ENCODE peak calls at places on chromosomes 11 and 22, in four cellular contexts. U, J, H and W are unnamed samples. For H3K4me1 and H3K27me3, the result is how much of the 10 kb centered on the place peaks cover.

GRCh38 chr11:32088117-32088941 is 2.5 kb upstream of the RCN1 start:
- DNase-seq in U (peak), J (peak), H (peak), W (peak)

GRCh38 chr11:13955971-13956421 is 6.5 kb upstream of the SPON1 start:
- DNase-seq in U (peak), J (peak), H (peak), W (peak)

GRCh38 chr11:42239102-42239501 is 779.6 kb upstream of the LRRC4C start:
- DNase-seq in U (no peak), J (no peak), H (no peak), W (no peak)

GRCh38 chr11:68528630-68529029 is 68.1 kb downstream of the PPP6R3 start:
- DNase-seq in U (no peak), J (no peak), H (peak), W (no peak)

GRCh38 chr11:116328851-116329250 is 443.9 kb downstream of the BUD13 start:
- DNase-seq in U (no peak), J (no peak), H (no peak), W (no peak)

GRCh38 chr11:115745545-115746265 is 241.5 kb upstream of the CADM1 start:
- DNase-seq in U (no peak), J (no peak), H (no peak), W (peak)

GRCh38 chr22:40302149-40302548 is 44.2 kb upstream of the ADSL start:
- DNase-seq in U (no peak), J (no peak), H (no peak), W (no peak)

GRCh38 chr11:122756417-122756816 is 81.9 kb upstream of the CRTAM start:
- DNase-seq in U (no peak), J (no peak), H (no peak), W (peak)

GRCh38 chr22:43883719-43884415 is 7.9 kb downstream of the PNPLA5 start:
- DNase-seq in U (no peak), J (peak), H (no peak), W (no peak)

GRCh38 chr11:86459002-86459385 is 84.3 kb downstream of the CCDC81 start:
- DNase-seq in U (no peak), J (no peak), H (no peak), W (no peak)

DNA sequence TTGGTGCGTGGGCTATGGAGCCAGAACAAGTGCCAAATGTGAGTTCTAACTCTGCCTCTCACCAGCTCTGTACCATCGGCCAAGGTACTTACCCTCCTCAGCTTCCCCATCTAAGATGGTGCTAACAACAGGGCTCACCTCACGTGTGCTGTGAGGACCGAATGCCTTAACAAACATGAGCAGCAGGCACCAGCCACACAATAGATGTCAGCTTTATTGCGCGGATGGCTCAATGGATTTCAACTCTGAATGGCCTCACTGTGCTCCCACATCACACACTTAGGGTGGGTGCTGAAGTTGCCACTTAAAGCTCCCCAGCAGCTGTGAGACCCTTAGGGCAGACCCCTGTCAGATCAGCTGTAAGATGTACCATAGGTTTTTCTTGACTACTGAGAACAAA is 24.1 kb downstream of the RELT start:
- DNase-seq in U (no peak), J (no peak), H (no peak), W (no peak)
- H3K4me1 ChIP-seq in U (under half), J (under half), H (under half), W (under half)

GRCh38 chr11:1767399-1768140 is 3.8 kb upstream of the CTSD start:
- DNase-seq in U (peak), J (peak), H (no peak), W (peak)
- H3K27me3 ChIP-seq in U (under half), J (under half), H (under half), W (under half)

GRCh38 chr11:128776088-128776433 is 82.2 kb downstream of the FLI1 start:
- DNase-seq in U (no peak), J (no peak), H (no peak), W (no peak)
- H3K4me3 ChIP-seq in U (no peak), J (no peak), H (no peak), W (no peak)

GRCh38 chr11:103794262-103794661 is 242.2 kb upstream of the DDI1 start:
- DNase-seq in U (no peak), J (no peak), H (no peak), W (no peak)
- H3K4me1 ChIP-seq in U (under half), J (under half), H (under half), W (under half)

DNA sequence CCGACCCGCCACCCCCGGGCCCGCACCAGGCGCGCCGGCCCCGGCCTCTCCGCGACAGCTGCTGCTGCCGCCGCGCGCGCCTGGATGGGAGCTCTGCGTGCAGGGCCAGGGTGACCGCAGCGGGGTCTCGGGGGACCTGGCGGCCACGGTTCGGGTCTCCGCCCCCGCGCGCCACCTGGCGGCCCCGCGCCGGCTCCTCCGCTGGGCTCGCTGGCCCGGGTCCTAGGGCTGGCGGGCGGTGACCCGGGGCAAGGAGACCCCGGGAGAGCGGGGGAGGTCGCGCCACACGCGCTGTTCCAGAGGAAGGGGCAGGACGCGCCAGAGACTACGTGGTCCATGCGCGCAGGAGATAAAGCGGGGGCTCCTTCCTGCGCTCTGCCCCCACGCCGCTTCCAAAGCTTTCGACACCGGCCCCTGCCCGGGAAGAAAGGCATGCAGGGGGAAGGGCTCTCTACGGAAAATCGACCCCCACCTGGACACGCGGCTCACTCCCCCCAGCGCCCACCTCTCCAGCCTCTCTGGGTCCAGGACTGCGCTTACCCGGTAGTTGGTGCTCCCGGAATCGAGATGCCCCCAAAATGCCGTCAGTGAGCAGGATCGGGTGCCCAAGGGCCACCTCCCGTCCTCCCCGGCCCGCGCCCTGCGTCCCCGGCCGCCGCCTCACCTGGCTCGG is 480 bp downstream of the SHANK2 start:
- DNase-seq in U (no peak), J (no peak), H (peak), W (peak)
- H3K27me3 ChIP-seq in U (under half), J (under half), H (half or more), W (under half)

GRCh38 chr22:24495365-24495675 is 188 bp downstream of the UPB1 start:
- DNase-seq in U (no peak), J (no peak), H (no peak), W (no peak)

GRCh38 chr22:24492391-24492790 is 2.7 kb upstream of the UPB1 start:
- DNase-seq in U (no peak), J (no peak), H (no peak), W (no peak)

GRCh38 chr22:24496234-24496633 is 1.1 kb downstream of the UPB1 start:
- DNase-seq in U (no peak), J (no peak), H (no peak), W (no peak)

GRCh38 chr22:24494535-24495364 is at the start of gene UPB1:
- DNase-seq in U (no peak), J (no peak), H (no peak), W (no peak)

GRCh38 chr22:24494182-24494534 is 974 bp upstream of the UPB1 start:
- DNase-seq in U (no peak), J (no peak), H (no peak), W (no peak)
- H3K4me3 ChIP-seq in U (no peak), J (no peak), H (no peak), W (peak)

DNA sequence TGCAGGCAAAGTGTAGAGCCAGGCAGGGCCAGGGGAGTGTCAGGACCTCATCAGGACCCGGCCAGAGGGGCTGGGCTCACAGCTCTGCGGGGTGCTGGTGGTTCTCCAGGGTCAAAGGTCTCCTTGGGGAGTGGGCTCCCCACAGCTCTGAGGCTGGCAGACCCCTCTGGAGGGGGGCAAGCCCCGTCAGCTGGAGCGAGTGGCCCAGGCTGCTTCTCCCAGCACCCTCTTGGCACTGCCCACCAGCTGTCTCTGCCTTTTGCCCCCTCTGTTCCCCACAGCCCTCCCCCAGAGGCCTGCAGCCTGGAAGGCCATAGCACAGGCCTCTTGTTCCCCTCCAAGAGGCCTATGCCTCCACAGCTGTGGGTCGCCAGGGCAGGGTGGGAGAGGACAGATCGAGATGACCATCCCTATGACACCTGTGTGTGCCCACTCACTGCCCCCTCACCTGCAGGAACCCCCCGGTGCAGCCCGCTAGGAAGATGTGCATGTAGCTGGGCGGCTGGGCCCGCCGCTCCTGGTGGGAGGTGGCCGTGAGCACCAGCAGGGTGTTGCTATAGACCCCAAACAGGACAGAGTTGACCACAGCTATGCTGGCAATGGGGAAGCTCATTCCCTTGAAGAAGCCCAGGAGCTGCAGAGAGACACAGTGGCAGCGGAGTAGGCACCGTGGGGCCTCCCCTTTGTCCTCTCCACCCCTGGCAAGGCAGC is 3.4 kb downstream of the SLC25A45 start:
- DNase-seq in U (no peak), J (no peak), H (no peak), W (no peak)
- H3K4me1 ChIP-seq in U (under half), J (under half), H (under half), W (under half)

GRCh38 chr22:29478326-29479276 is 1.4 kb upstream of the NEFH start:
- DNase-seq in U (no peak), J (no peak), H (peak), W (peak)
- H3K27me3 ChIP-seq in U (under half), J (under half), H (under half), W (under half)

GRCh38 chr11:36361472-36361871 is 65.4 kb downstream of the PRR5L start:
- DNase-seq in U (no peak), J (no peak), H (no peak), W (no peak)
- H3K4me3 ChIP-seq in U (peak), J (no peak), H (no peak), W (no peak)

GRCh38 chr11:94654201-94654600 is 87.0 kb downstream of the PIWIL4 start:
- DNase-seq in U (no peak), J (no peak), H (no peak), W (no peak)
- H3K4me1 ChIP-seq in U (under half), J (under half), H (under half), W (under half)